ENCODE peak calls at places on chromosomes 3 and 15, in seven cellular contexts. One of them, this sample, is unnamed.
A peak's percentile ranks its signal among the peaks of the same experiment; 100 is the strongest.

GRCh38 chr3:125959317-125960065 is 9.5 kb upstream of the ROPN1B start:
- DNase-seq in islet precursor cell: no peak
- DNase-seq in sigmoid colon: no peak
- DNase-seq in G401: no peak
- DNase-seq in M059J: no peak
- DNase-seq in AG10803: no peak
- DNase-seq in stimulated activated CD8-positive, alpha-beta memory T cell treated with anti-CD3 and anti-CD28 coated beads, Interleukin-15, amount 100 ng/mL, for 24 hours: no peak
- DNase-seq in this sample: no peak

GRCh38 chr3:187765342-187765741 is 20.1 kb upstream of the BCL6 start:
- DNase-seq in islet precursor cell: no peak
- DNase-seq in sigmoid colon: no peak
- DNase-seq in G401: no peak
- DNase-seq in M059J: peak; percentile 44
- DNase-seq in AG10803: peak; percentile 47
- DNase-seq in stimulated activated CD8-positive, alpha-beta memory T cell treated with anti-CD3 and anti-CD28 coated beads, Interleukin-15, amount 100 ng/mL, for 24 hours: no peak
- DNase-seq in this sample: no peak

GRCh38 chr3:107756649-107757048 is 233.9 kb downstream of the BBX start:
- DNase-seq in islet precursor cell: no peak
- DNase-seq in sigmoid colon: no peak
- DNase-seq in G401: no peak
- DNase-seq in M059J: peak; percentile 8
- DNase-seq in AG10803: peak; percentile 6
- DNase-seq in stimulated activated CD8-positive, alpha-beta memory T cell treated with anti-CD3 and anti-CD28 coated beads, Interleukin-15, amount 100 ng/mL, for 24 hours: no peak
- DNase-seq in this sample: no peak

GRCh38 chr3:102531686-102532085 is 96.9 kb downstream of the ZPLD1 start:
- DNase-seq in islet precursor cell: no peak
- DNase-seq in sigmoid colon: no peak
- DNase-seq in G401: no peak
- DNase-seq in M059J: peak; percentile 79
- DNase-seq in AG10803: no peak
- DNase-seq in stimulated activated CD8-positive, alpha-beta memory T cell treated with anti-CD3 and anti-CD28 coated beads, Interleukin-15, amount 100 ng/mL, for 24 hours: no peak
- DNase-seq in this sample: no peak

GRCh38 chr15:89479173-89479572 is 17.2 kb downstream of the RHCG start:
- DNase-seq in islet precursor cell: no peak
- DNase-seq in sigmoid colon: no peak
- DNase-seq in G401: no peak
- DNase-seq in M059J: no peak
- DNase-seq in AG10803: no peak
- DNase-seq in stimulated activated CD8-positive, alpha-beta memory T cell treated with anti-CD3 and anti-CD28 coated beads, Interleukin-15, amount 100 ng/mL, for 24 hours: no peak
- DNase-seq in this sample: no peak

GRCh38 chr15:62940755-62941361 is 101.7 kb upstream of the TPM1 start:
- DNase-seq in islet precursor cell: peak; percentile 93
- DNase-seq in sigmoid colon: peak; percentile 92
- DNase-seq in G401: peak; percentile 88
- DNase-seq in M059J: peak; percentile 98
- DNase-seq in AG10803: peak; percentile 93
- DNase-seq in stimulated activated CD8-positive, alpha-beta memory T cell treated with anti-CD3 and anti-CD28 coated beads, Interleukin-15, amount 100 ng/mL, for 24 hours: no peak
- DNase-seq in this sample: no peak

GRCh38 chr3:76107935-76108570 is 322.7 kb upstream of the ZNF717 start:
- DNase-seq in islet precursor cell: no peak
- DNase-seq in sigmoid colon: no peak
- DNase-seq in G401: peak; percentile 9
- DNase-seq in M059J: no peak
- DNase-seq in AG10803: peak; percentile 46
- DNase-seq in stimulated activated CD8-positive, alpha-beta memory T cell treated with anti-CD3 and anti-CD28 coated beads, Interleukin-15, amount 100 ng/mL, for 24 hours: no peak
- DNase-seq in this sample: no peak

GRCh38 chr3:114860526-114860925 is 286.6 kb downstream of the ZBTB20 start:
- DNase-seq in islet precursor cell: no peak
- DNase-seq in sigmoid colon: no peak
- DNase-seq in G401: no peak
- DNase-seq in M059J: no peak
- DNase-seq in AG10803: no peak
- DNase-seq in stimulated activated CD8-positive, alpha-beta memory T cell treated with anti-CD3 and anti-CD28 coated beads, Interleukin-15, amount 100 ng/mL, for 24 hours: no peak
- DNase-seq in this sample: no peak

GRCh38 chr3:58683001-58683845 is 16.6 kb upstream of the FAM3D start:
- DNase-seq in islet precursor cell: peak; percentile 78
- DNase-seq in sigmoid colon: no peak
- DNase-seq in G401: peak; percentile 81
- DNase-seq in M059J: peak; percentile 72
- DNase-seq in AG10803: peak; percentile 56
- DNase-seq in stimulated activated CD8-positive, alpha-beta memory T cell treated with anti-CD3 and anti-CD28 coated beads, Interleukin-15, amount 100 ng/mL, for 24 hours: no peak
- DNase-seq in this sample: no peak

GRCh38 chr3:42302924-42303634 is 37.1 kb upstream of the CCK start:
- DNase-seq in islet precursor cell: no peak
- DNase-seq in sigmoid colon: no peak
- DNase-seq in G401: no peak
- DNase-seq in M059J: no peak
- DNase-seq in AG10803: no peak
- DNase-seq in stimulated activated CD8-positive, alpha-beta memory T cell treated with anti-CD3 and anti-CD28 coated beads, Interleukin-15, amount 100 ng/mL, for 24 hours: no peak
- DNase-seq in this sample: no peak

GRCh38 chr15:64699767-64700388 is 75.5 kb downstream of the RBPMS2 start:
- DNase-seq in islet precursor cell: peak; percentile 97
- DNase-seq in sigmoid colon: no peak
- DNase-seq in G401: peak; percentile 36
- DNase-seq in M059J: peak; percentile 24
- DNase-seq in AG10803: peak; percentile 39
- DNase-seq in stimulated activated CD8-positive, alpha-beta memory T cell treated with anti-CD3 and anti-CD28 coated beads, Interleukin-15, amount 100 ng/mL, for 24 hours: no peak
- DNase-seq in this sample: no peak

GRCh38 chr15:67149859-67150824 is 84.7 kb downstream of the SMAD3 start:
- DNase-seq in islet precursor cell: peak; percentile 99
- DNase-seq in sigmoid colon: peak; percentile 83
- DNase-seq in G401: peak; percentile 22
- DNase-seq in M059J: peak; percentile 99
- DNase-seq in AG10803: peak; percentile 96
- DNase-seq in stimulated activated CD8-positive, alpha-beta memory T cell treated with anti-CD3 and anti-CD28 coated beads, Interleukin-15, amount 100 ng/mL, for 24 hours: no peak
- DNase-seq in this sample: no peak

GRCh38 chr3:125050486-125051172 is 5.2 kb downstream of the HEG1 start:
- DNase-seq in islet precursor cell: peak; percentile 36
- DNase-seq in sigmoid colon: no peak
- DNase-seq in G401: no peak
- DNase-seq in M059J: peak; percentile 44
- DNase-seq in AG10803: no peak
- DNase-seq in stimulated activated CD8-positive, alpha-beta memory T cell treated with anti-CD3 and anti-CD28 coated beads, Interleukin-15, amount 100 ng/mL, for 24 hours: no peak
- DNase-seq in this sample: no peak

GRCh38 chr15:25171856-25172687 is 217.3 kb downstream of the SNRPN start:
- DNase-seq in islet precursor cell: peak; percentile 18
- DNase-seq in sigmoid colon: peak; percentile 50
- DNase-seq in G401: no peak
- DNase-seq in M059J: no peak
- DNase-seq in AG10803: no peak
- DNase-seq in stimulated activated CD8-positive, alpha-beta memory T cell treated with anti-CD3 and anti-CD28 coated beads, Interleukin-15, amount 100 ng/mL, for 24 hours: no peak
- DNase-seq in this sample: no peak

GRCh38 chr15:44130778-44131177 is 64.3 kb downstream of the FRMD5 start:
- DNase-seq in islet precursor cell: no peak
- DNase-seq in sigmoid colon: no peak
- DNase-seq in G401: no peak
- DNase-seq in M059J: no peak
- DNase-seq in AG10803: no peak
- DNase-seq in stimulated activated CD8-positive, alpha-beta memory T cell treated with anti-CD3 and anti-CD28 coated beads, Interleukin-15, amount 100 ng/mL, for 24 hours: no peak
- DNase-seq in this sample: no peak

GRCh38 chr3:43894176-43895049 is 203.7 kb downstream of the ABHD5 start:
- DNase-seq in islet precursor cell: peak; percentile 83
- DNase-seq in sigmoid colon: no peak
- DNase-seq in G401: peak; percentile 74
- DNase-seq in M059J: peak; percentile 69
- DNase-seq in AG10803: peak; percentile 71
- DNase-seq in stimulated activated CD8-positive, alpha-beta memory T cell treated with anti-CD3 and anti-CD28 coated beads, Interleukin-15, amount 100 ng/mL, for 24 hours: peak; percentile 11
- DNase-seq in this sample: peak; percentile 63

GRCh38 chr3:11220230-11220629 is 52.0 kb upstream of the ATG7 start:
- DNase-seq in islet precursor cell: peak; percentile 83
- DNase-seq in sigmoid colon: no peak
- DNase-seq in G401: no peak
- DNase-seq in M059J: no peak
- DNase-seq in AG10803: no peak
- DNase-seq in stimulated activated CD8-positive, alpha-beta memory T cell treated with anti-CD3 and anti-CD28 coated beads, Interleukin-15, amount 100 ng/mL, for 24 hours: no peak
- DNase-seq in this sample: no peak

GRCh38 chr15:60720493-60721231 is 241.7 kb upstream of the ICE2 start:
- DNase-seq in islet precursor cell: no peak
- DNase-seq in sigmoid colon: no peak
- DNase-seq in G401: no peak
- DNase-seq in M059J: no peak
- DNase-seq in AG10803: no peak
- DNase-seq in stimulated activated CD8-positive, alpha-beta memory T cell treated with anti-CD3 and anti-CD28 coated beads, Interleukin-15, amount 100 ng/mL, for 24 hours: peak; percentile 11
- DNase-seq in this sample: no peak

GRCh38 chr3:182491571-182491970 is 301.7 kb upstream of the ATP11B start:
- DNase-seq in islet precursor cell: no peak
- DNase-seq in sigmoid colon: no peak
- DNase-seq in G401: no peak
- DNase-seq in M059J: no peak
- DNase-seq in AG10803: no peak
- DNase-seq in stimulated activated CD8-positive, alpha-beta memory T cell treated with anti-CD3 and anti-CD28 coated beads, Interleukin-15, amount 100 ng/mL, for 24 hours: no peak
- DNase-seq in this sample: no peak

GRCh38 chr3:99041747-99042146 is 140.3 kb upstream of the DCBLD2 start:
- DNase-seq in islet precursor cell: no peak
- DNase-seq in sigmoid colon: no peak
- DNase-seq in G401: no peak
- DNase-seq in M059J: no peak
- DNase-seq in AG10803: no peak
- DNase-seq in stimulated activated CD8-positive, alpha-beta memory T cell treated with anti-CD3 and anti-CD28 coated beads, Interleukin-15, amount 100 ng/mL, for 24 hours: no peak
- DNase-seq in this sample: no peak

GRCh38 chr3:135987647-135988046 is 22.1 kb downstream of the PPP2R3A start:
- DNase-seq in islet precursor cell: no peak
- DNase-seq in sigmoid colon: no peak
- DNase-seq in G401: no peak
- DNase-seq in M059J: no peak
- DNase-seq in AG10803: peak; percentile 38
- DNase-seq in stimulated activated CD8-positive, alpha-beta memory T cell treated with anti-CD3 and anti-CD28 coated beads, Interleukin-15, amount 100 ng/mL, for 24 hours: no peak
- DNase-seq in this sample: no peak

GRCh38 chr15:90436952-90437351 is 48.9 kb downstream of the IQGAP1 start:
- DNase-seq in islet precursor cell: no peak
- DNase-seq in sigmoid colon: no peak
- DNase-seq in G401: no peak
- DNase-seq in M059J: no peak
- DNase-seq in AG10803: no peak
- DNase-seq in stimulated activated CD8-positive, alpha-beta memory T cell treated with anti-CD3 and anti-CD28 coated beads, Interleukin-15, amount 100 ng/mL, for 24 hours: no peak
- DNase-seq in this sample: no peak

GRCh38 chr15:34055868-34056595 is 17.0 kb upstream of the AVEN start:
- DNase-seq in islet precursor cell: no peak
- DNase-seq in sigmoid colon: no peak
- DNase-seq in G401: peak; percentile 26
- DNase-seq in M059J: peak; percentile 85
- DNase-seq in AG10803: peak; percentile 82
- DNase-seq in stimulated activated CD8-positive, alpha-beta memory T cell treated with anti-CD3 and anti-CD28 coated beads, Interleukin-15, amount 100 ng/mL, for 24 hours: no peak
- DNase-seq in this sample: no peak

GRCh38 chr3:193207290-193207689 is 33.7 kb upstream of the PLAAT1 start:
- DNase-seq in islet precursor cell: no peak
- DNase-seq in sigmoid colon: no peak
- DNase-seq in G401: no peak
- DNase-seq in M059J: no peak
- DNase-seq in AG10803: no peak
- DNase-seq in stimulated activated CD8-positive, alpha-beta memory T cell treated with anti-CD3 and anti-CD28 coated beads, Interleukin-15, amount 100 ng/mL, for 24 hours: no peak
- DNase-seq in this sample: no peak

GRCh38 chr3:118772036-118773030 is 262.3 kb downstream of the IGSF11 start:
- DNase-seq in islet precursor cell: peak; percentile 64
- DNase-seq in sigmoid colon: no peak
- DNase-seq in G401: no peak
- DNase-seq in M059J: peak; percentile 73
- DNase-seq in AG10803: no peak
- DNase-seq in stimulated activated CD8-positive, alpha-beta memory T cell treated with anti-CD3 and anti-CD28 coated beads, Interleukin-15, amount 100 ng/mL, for 24 hours: no peak
- DNase-seq in this sample: no peak

GRCh38 chr3:157333551-157333991 is 103.1 kb upstream of the PTX3 start:
- DNase-seq in islet precursor cell: no peak
- DNase-seq in sigmoid colon: no peak
- DNase-seq in G401: no peak
- DNase-seq in M059J: peak; percentile 58
- DNase-seq in AG10803: peak; percentile 94
- DNase-seq in stimulated activated CD8-positive, alpha-beta memory T cell treated with anti-CD3 and anti-CD28 coated beads, Interleukin-15, amount 100 ng/mL, for 24 hours: no peak
- DNase-seq in this sample: no peak

GRCh38 chr3:10389341-10389740 is 68.4 kb upstream of the SEC13 start:
- DNase-seq in islet precursor cell: no peak
- DNase-seq in sigmoid colon: no peak
- DNase-seq in G401: no peak
- DNase-seq in M059J: no peak
- DNase-seq in AG10803: no peak
- DNase-seq in stimulated activated CD8-positive, alpha-beta memory T cell treated with anti-CD3 and anti-CD28 coated beads, Interleukin-15, amount 100 ng/mL, for 24 hours: no peak
- DNase-seq in this sample: no peak

GRCh38 chr3:187777331-187778046 is 32.2 kb upstream of the BCL6 start:
- DNase-seq in islet precursor cell: no peak
- DNase-seq in sigmoid colon: no peak
- DNase-seq in G401: no peak
- DNase-seq in M059J: peak; percentile 85
- DNase-seq in AG10803: peak; percentile 18
- DNase-seq in stimulated activated CD8-positive, alpha-beta memory T cell treated with anti-CD3 and anti-CD28 coated beads, Interleukin-15, amount 100 ng/mL, for 24 hours: no peak
- DNase-seq in this sample: no peak

GRCh38 chr3:156630081-156630772 is 44.2 kb upstream of the TIPARP start:
- DNase-seq in islet precursor cell: no peak
- DNase-seq in sigmoid colon: no peak
- DNase-seq in G401: no peak
- DNase-seq in M059J: peak; percentile 88
- DNase-seq in AG10803: peak; percentile 37
- DNase-seq in stimulated activated CD8-positive, alpha-beta memory T cell treated with anti-CD3 and anti-CD28 coated beads, Interleukin-15, amount 100 ng/mL, for 24 hours: no peak
- DNase-seq in this sample: no peak

GRCh38 chr3:55828712-55829111 is 341.6 kb upstream of the WNT5A start:
- DNase-seq in islet precursor cell: no peak
- DNase-seq in sigmoid colon: no peak
- DNase-seq in G401: no peak
- DNase-seq in M059J: peak; percentile 18
- DNase-seq in AG10803: peak; percentile 48
- DNase-seq in stimulated activated CD8-positive, alpha-beta memory T cell treated with anti-CD3 and anti-CD28 coated beads, Interleukin-15, amount 100 ng/mL, for 24 hours: no peak
- DNase-seq in this sample: no peak

GRCh38 chr15:37094542-37095196 is 5.7 kb downstream of the MEIS2 start:
- DNase-seq in islet precursor cell: no peak
- DNase-seq in sigmoid colon: no peak
- DNase-seq in G401: peak; percentile 10
- DNase-seq in M059J: peak; percentile 50
- DNase-seq in AG10803: no peak
- DNase-seq in stimulated activated CD8-positive, alpha-beta memory T cell treated with anti-CD3 and anti-CD28 coated beads, Interleukin-15, amount 100 ng/mL, for 24 hours: no peak
- DNase-seq in this sample: no peak

GRCh38 chr3:35936571-35936970 is 297.2 kb downstream of the ARPP21 start:
- DNase-seq in islet precursor cell: no peak
- DNase-seq in sigmoid colon: no peak
- DNase-seq in G401: no peak
- DNase-seq in M059J: peak; percentile 39
- DNase-seq in AG10803: peak; percentile 46
- DNase-seq in stimulated activated CD8-positive, alpha-beta memory T cell treated with anti-CD3 and anti-CD28 coated beads, Interleukin-15, amount 100 ng/mL, for 24 hours: no peak
- DNase-seq in this sample: no peak

GRCh38 chr3:71006810-71007785 is 576.4 kb downstream of the FOXP1 start:
- DNase-seq in islet precursor cell: peak; percentile 57
- DNase-seq in sigmoid colon: no peak
- DNase-seq in G401: peak; percentile 19
- DNase-seq in M059J: peak; percentile 22
- DNase-seq in AG10803: peak; percentile 29
- DNase-seq in stimulated activated CD8-positive, alpha-beta memory T cell treated with anti-CD3 and anti-CD28 coated beads, Interleukin-15, amount 100 ng/mL, for 24 hours: no peak
- DNase-seq in this sample: no peak

GRCh38 chr15:47486051-47486450 is 231.3 kb upstream of the SEMA6D start:
- DNase-seq in islet precursor cell: no peak
- DNase-seq in sigmoid colon: no peak
- DNase-seq in G401: no peak
- DNase-seq in M059J: no peak
- DNase-seq in AG10803: no peak
- DNase-seq in stimulated activated CD8-positive, alpha-beta memory T cell treated with anti-CD3 and anti-CD28 coated beads, Interleukin-15, amount 100 ng/mL, for 24 hours: no peak
- DNase-seq in this sample: no peak

GRCh38 chr3:157259825-157260224 is 99.9 kb upstream of the CCNL1 start:
- DNase-seq in islet precursor cell: no peak
- DNase-seq in sigmoid colon: no peak
- DNase-seq in G401: no peak
- DNase-seq in M059J: no peak
- DNase-seq in AG10803: no peak
- DNase-seq in stimulated activated CD8-positive, alpha-beta memory T cell treated with anti-CD3 and anti-CD28 coated beads, Interleukin-15, amount 100 ng/mL, for 24 hours: no peak
- DNase-seq in this sample: no peak

GRCh38 chr15:27414168-27414870 is 443.3 kb downstream of the GABRG3 start:
- DNase-seq in islet precursor cell: no peak
- DNase-seq in sigmoid colon: no peak
- DNase-seq in G401: no peak
- DNase-seq in M059J: no peak
- DNase-seq in AG10803: peak; percentile 34
- DNase-seq in stimulated activated CD8-positive, alpha-beta memory T cell treated with anti-CD3 and anti-CD28 coated beads, Interleukin-15, amount 100 ng/mL, for 24 hours: no peak
- DNase-seq in this sample: no peak

GRCh38 chr15:70265466-70265978 is 167.8 kb upstream of the TLE3 start:
- DNase-seq in islet precursor cell: no peak
- DNase-seq in sigmoid colon: no peak
- DNase-seq in G401: no peak
- DNase-seq in M059J: no peak
- DNase-seq in AG10803: no peak
- DNase-seq in stimulated activated CD8-positive, alpha-beta memory T cell treated with anti-CD3 and anti-CD28 coated beads, Interleukin-15, amount 100 ng/mL, for 24 hours: no peak
- DNase-seq in this sample: no peak

GRCh38 chr3:54374214-54374855 is 252.0 kb downstream of the CACNA2D3 start:
- DNase-seq in islet precursor cell: peak; percentile 62
- DNase-seq in sigmoid colon: no peak
- DNase-seq in G401: no peak
- DNase-seq in M059J: no peak
- DNase-seq in AG10803: no peak
- DNase-seq in stimulated activated CD8-positive, alpha-beta memory T cell treated with anti-CD3 and anti-CD28 coated beads, Interleukin-15, amount 100 ng/mL, for 24 hours: no peak
- DNase-seq in this sample: no peak